ENCODE peak calls at places on chromosomes 7 and 10, in five cellular contexts. K is cardiac muscle cell, H is right lobe of liver, L is NCI-H1105, Q is WTC11. C is an unnamed sample.

GRCh38 chr10:71053169-71053895 is 159.0 kb upstream of the UNC5B start:
- DNase-seq in L (no peak), K (no peak), H (no peak), Q (no peak), C (no peak)

GRCh38 chr7:44883961-44884360 is 1.4 kb downstream of the PURB start:
- DNase-seq in H (no peak), L (no peak), K (no peak), Q (no peak), C (no peak)

GRCh38 chr10:4982764-4983226 is 19.6 kb downstream of the AKR1C1 start:
- DNase-seq in L (no peak), H (peak; percentile 50), Q (no peak), K (no peak), C (no peak)

GRCh38 chr7:149692056-149692455 is 81.3 kb downstream of the ZNF467 start:
- DNase-seq in K (no peak), H (no peak), L (no peak), Q (no peak), C (no peak)

GRCh38 chr10:86967481-86967941 is 771 bp upstream of the ADIRF start:
- DNase-seq in Q (peak; percentile 10), H (peak; percentile 29), K (no peak), L (no peak), C (no peak)

GRCh38 chr7:134885967-134886352 is 100.3 kb upstream of the AGBL3 start:
- DNase-seq in Q (no peak), H (no peak), L (no peak), K (peak; percentile 91), C (no peak)

GRCh38 chr10:70683601-70684329 is 11.5 kb downstream of the ADAMTS14 start:
- DNase-seq in K (peak; percentile 48), H (peak; percentile 28), Q (no peak), L (no peak), C (peak; percentile 23)

GRCh38 chr7:18792866-18793595 is 297.5 kb downstream of the HDAC9 start:
- DNase-seq in L (no peak), K (peak; percentile 17), H (no peak), Q (no peak), C (peak; percentile 7)

GRCh38 chr10:77716943-77717735 is 79.5 kb upstream of the KCNMA1 start:
- DNase-seq in Q (no peak), H (no peak), K (peak; percentile 26), L (no peak), C (no peak)

GRCh38 chr7:116230191-116231005 is 20.1 kb downstream of the TES start:
- DNase-seq in Q (no peak), L (no peak), H (no peak), K (peak; percentile 22), C (no peak)